ENCODE peak calls at places on chromosomes 3 and 15, in five cellular contexts. H, C, Q, L and U are unnamed samples.

GRCh38 chr3:171684226-171684625 is 126.1 kb downstream of the PLD1 start:
- DNase-seq in H (no peak), C (no peak), Q (no peak), L (no peak), U (no peak)

GRCh38 chr3:24963762-24964625 is 464.1 kb upstream of the RARB start:
- DNase-seq in L (no peak), H (no peak), C (peak), Q (peak), U (no peak)

GRCh38 chr3:41521000-41521655 is 321.8 kb downstream of the CTNNB1 start:
- DNase-seq in H (no peak), C (no peak), L (no peak), Q (no peak), U (no peak)

GRCh38 chr3:72629191-72629611 is 219.0 kb downstream of the SHQ1 start:
- DNase-seq in H (no peak), C (no peak), L (no peak), Q (no peak), U (no peak)

GRCh38 chr3:197522881-197523342 is 32.9 kb downstream of the BDH1 start:
- DNase-seq in C (no peak), Q (no peak), H (no peak), L (no peak), U (no peak)

GRCh38 chr3:41210966-41211365 is 11.7 kb downstream of the CTNNB1 start:
- DNase-seq in H (no peak), L (no peak), C (no peak), Q (no peak), U (no peak)

GRCh38 chr3:129565902-129566301 is 22.9 kb downstream of the H1-8 start:
- DNase-seq in C (no peak), Q (no peak), H (no peak), L (no peak), U (no peak)

GRCh38 chr3:112699436-112699978 is 58.6 kb upstream of the CCDC80 start:
- DNase-seq in Q (no peak), L (no peak), H (no peak), C (no peak), U (no peak)

GRCh38 chr15:80888846-80889245 is 100.8 kb downstream of the MESD start:
- DNase-seq in L (no peak), H (no peak), C (no peak), Q (no peak), U (no peak)

GRCh38 chr15:55007561-55007960 is 189.2 kb downstream of the RSL24D1 start:
- DNase-seq in C (no peak), H (no peak), Q (no peak), L (no peak), U (no peak)

GRCh38 chr15:85858586-85859375 is 64.1 kb upstream of the KLHL25 start:
- DNase-seq in C (peak), H (no peak), L (peak), Q (peak), U (peak)

GRCh38 chr3:169879846-169880558 is 10.3 kb upstream of the LRRC31 start:
- DNase-seq in L (no peak), C (no peak), H (no peak), Q (no peak), U (no peak)

GRCh38 chr3:99878005-99878404 is 60.3 kb downstream of the CMSS1 start:
- DNase-seq in Q (peak), H (no peak), L (no peak), C (no peak), U (no peak)

GRCh38 chr3:183937601-183938286 is 53.1 kb upstream of the PARL start:
- DNase-seq in Q (no peak), C (no peak), L (no peak), H (no peak), U (no peak)

GRCh38 chr15:95295905-95296618 is 1034.4 kb upstream of the NR2F2 start:
- DNase-seq in Q (no peak), C (no peak), L (no peak), H (no peak), U (no peak)

GRCh38 chr15:95291878-95292472 is 1038.5 kb upstream of the NR2F2 start:
- DNase-seq in H (no peak), L (no peak), C (peak), Q (peak), U (peak)

GRCh38 chr15:95290376-95290973 is 1040.0 kb upstream of the NR2F2 start:
- DNase-seq in C (no peak), L (no peak), H (no peak), Q (no peak), U (no peak)

GRCh38 chr15:95295311-95295710 is 1035.2 kb upstream of the NR2F2 start:
- DNase-seq in H (no peak), L (no peak), Q (no peak), C (no peak), U (no peak)

GRCh38 chr15:95292790-95293450 is 1037.6 kb upstream of the NR2F2 start:
- DNase-seq in L (no peak), Q (no peak), H (no peak), C (no peak), U (no peak)
- TF ChIP-seq POLR2AphosphoS5 in L (no peak), Q (no peak), H (no peak), C (no peak), U (no peak)

GRCh38 chr3:104988491-104988890 is 378.2 kb upstream of the ALCAM start:
- DNase-seq in L (no peak), C (no peak), H (no peak), Q (no peak), U (no peak)
- TF ChIP-seq TAF1 in L (no peak), C (no peak), H (no peak), Q (no peak), U (no peak)

DNA sequence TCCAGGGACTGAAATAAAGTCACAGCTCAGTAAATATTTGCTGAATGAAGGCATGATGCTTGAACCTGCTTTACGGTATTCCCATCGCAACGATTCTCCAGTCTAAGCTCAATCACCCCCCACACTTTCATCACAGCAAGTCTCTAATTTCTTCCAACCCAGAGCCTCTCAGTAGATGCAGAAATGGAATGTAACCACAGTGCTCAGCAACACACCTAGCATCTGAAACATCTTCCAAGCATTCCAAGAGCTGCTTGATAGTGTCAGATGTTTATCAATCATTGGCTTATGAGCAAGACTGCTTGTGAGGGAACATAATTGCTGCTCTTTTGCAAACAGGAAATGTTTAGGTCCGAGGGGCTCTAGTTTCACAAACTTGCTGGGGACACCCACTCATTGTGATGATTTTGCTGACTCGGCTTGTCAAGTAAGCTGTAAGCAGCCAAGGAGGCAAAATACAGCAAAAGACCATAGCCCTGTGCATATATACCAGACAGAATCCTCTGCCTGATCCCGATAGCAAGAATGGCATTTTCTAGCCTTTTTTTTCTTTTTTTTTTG is 751.2 kb downstream of the NR2F2 start:
- DNase-seq in H (no peak), L (no peak), Q (no peak), C (no peak), U (no peak)
- TF ChIP-seq POLR2AphosphoS5 in H (no peak), L (no peak), Q (no peak), C (no peak), U (no peak)

DNA sequence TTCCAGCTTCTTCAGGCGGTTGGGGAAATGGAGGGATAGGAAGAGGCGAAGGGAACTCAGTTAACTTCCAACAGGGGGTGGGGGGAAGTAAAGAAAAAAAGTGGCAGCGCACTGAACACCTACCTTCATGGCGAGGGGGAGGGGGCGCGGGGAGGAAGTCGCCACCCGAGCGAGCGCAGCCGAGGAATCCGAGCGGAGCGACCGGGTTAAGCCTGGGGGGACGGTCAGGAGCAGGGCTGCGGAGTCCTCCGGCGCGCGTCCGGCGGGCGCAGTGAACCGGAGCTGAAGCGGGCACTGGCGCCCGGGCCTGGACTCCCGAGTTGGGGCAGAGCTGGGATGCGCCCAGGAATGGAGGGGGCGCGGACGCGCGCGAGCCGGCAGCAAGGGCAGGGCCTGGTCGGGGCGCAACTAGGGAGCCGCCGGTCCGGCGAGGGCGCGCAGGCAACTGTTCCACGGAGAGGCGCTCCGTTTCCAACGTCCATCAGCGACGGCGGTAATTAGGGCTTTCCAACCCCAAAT is at the start of gene WNT5A:
- DNase-seq in L (no peak), Q (no peak), H (no peak), C (peak), U (no peak)
- TF ChIP-seq TAF1 in L (peak), Q (no peak), H (no peak), C (no peak), U (no peak)

GRCh38 chr15:74176262-74177208 is 3.0 kb downstream of the ISLR start:
- DNase-seq in C (peak), H (no peak), Q (no peak), L (no peak), U (no peak)

GRCh38 chr15:74178326-74179100 is 5.0 kb downstream of the ISLR start:
- DNase-seq in H (no peak), L (no peak), Q (no peak), C (peak), U (no peak)

GRCh38 chr15:74179983-74180688 is 6.6 kb downstream of the ISLR start:
- DNase-seq in H (no peak), Q (no peak), C (peak), L (no peak), U (no peak)

GRCh38 chr15:74180689-74181602 is 7.4 kb downstream of the ISLR start:
- DNase-seq in C (peak), L (no peak), Q (no peak), H (no peak), U (no peak)

GRCh38 chr15:74179101-74179841 is 5.8 kb downstream of the ISLR start:
- DNase-seq in Q (no peak), C (peak), H (no peak), L (no peak), U (no peak)
- TF ChIP-seq POLR2AphosphoS5 in Q (no peak), C (no peak), H (no peak), L (no peak), U (no peak)

GRCh38 chr3:174710622-174711021 is 148.5 kb upstream of the NAALADL2 start:
- DNase-seq in C (no peak), L (no peak), Q (no peak), H (no peak), U (no peak)
- TF ChIP-seq TAF1 in C (no peak), L (no peak), Q (no peak), H (no peak), U (no peak)